ENCODE peak calls at places on chromosomes 6 and 20, in nine cellular contexts. W is NCI-H1694 treated with DMSO at 0.1 percent for 48 hours, D is NCI-H2081, T is HCT116, C is cardiac fibroblast, S is GM18507, F is BJ, N is A549, M is mucosa of descending colon. K is an unnamed sample.
A peak's percentile ranks its signal among the peaks of the same experiment; 100 is the strongest.

GRCh38 chr6:56831334-56831733 is 123.6 kb upstream of the BEND6 start:
- DNase-seq in W (no peak), D (no peak), T (no peak), C (no peak), S (no peak), F (no peak), N (no peak), M (no peak), K (no peak)

GRCh38 chr20:62376112-62377063 is 9.3 kb upstream of the LAMA5 start:
- DNase-seq in W (no peak), D (no peak), T (no peak), C (no peak), S (no peak), F (no peak), N (peak; percentile 81), M (no peak), K (no peak)

GRCh38 chr20:39042279-39043150 is 80.4 kb downstream of the DHX35 start:
- DNase-seq in W (no peak), D (no peak), T (no peak), C (peak; percentile 27), S (no peak), F (no peak), N (no peak), M (no peak), K (no peak)

GRCh38 chr6:154297711-154298110 is 58.9 kb downstream of the IPCEF1 start:
- DNase-seq in W (no peak), D (no peak), T (no peak), C (no peak), S (no peak), F (no peak), N (no peak), M (no peak), K (no peak)

GRCh38 chr6:1535295-1535694 is 74.4 kb upstream of the FOXC1 start:
- DNase-seq in W (no peak), D (no peak), T (no peak), C (peak; percentile 34), S (no peak), F (no peak), N (no peak), M (no peak), K (no peak)

GRCh38 chr20:42082611-42083010 is 464.4 kb upstream of the CHD6 start:
- DNase-seq in W (no peak), D (no peak), T (no peak), C (peak; percentile 43), S (no peak), F (no peak), N (no peak), M (peak; percentile 41), K (no peak)

GRCh38 chr20:24816907-24817306 is 132.2 kb upstream of the CST7 start:
- DNase-seq in W (no peak), D (no peak), T (no peak), C (no peak), S (no peak), F (no peak), N (no peak), M (no peak), K (no peak)

GRCh38 chr20:64239449-64240242 is 15.9 kb upstream of the PCMTD2 start:
- DNase-seq in W (no peak), D (no peak), T (no peak), C (no peak), S (no peak), F (no peak), N (no peak), M (no peak), K (no peak)

GRCh38 chr6:87938287-87938686 is 109.4 kb upstream of the SPACA1 start:
- DNase-seq in W (no peak), D (no peak), T (no peak), C (no peak), S (no peak), F (no peak), N (no peak), M (no peak), K (no peak)

K was measured in central memory CD8-positive, alpha-beta T cell.